ENCODE peak calls at places on chromosomes 11 and 22, in six cellular contexts. One of them, this sample, is unnamed. For H3K4me1, the result is how much of the 10 kb centered on the place peaks cover.

GRCh38 chr22:21881841-21882753 is 14.7 kb upstream of the MAPK1 start:
- DNase-seq in vagina: no peak
- DNase-seq in sigmoid colon: no peak
- DNase-seq in ovary: no peak
- DNase-seq in thyroid gland: no peak
- DNase-seq in Peyer's patch: no peak
- DNase-seq in this sample: no peak

GRCh38 chr11:29448246-29448877 is 568.5 kb downstream of the KCNA4 start:
- DNase-seq in vagina: no peak
- DNase-seq in thyroid gland: no peak
- DNase-seq in sigmoid colon: no peak
- DNase-seq in ovary: no peak
- DNase-seq in Peyer's patch: no peak
- DNase-seq in this sample: no peak

GRCh38 chr11:6895010-6895409 is 2.7 kb upstream of the OR2D2 start:
- DNase-seq in thyroid gland: no peak
- DNase-seq in sigmoid colon: no peak
- DNase-seq in Peyer's patch: no peak
- DNase-seq in vagina: no peak
- DNase-seq in ovary: no peak
- DNase-seq in this sample: no peak

GRCh38 chr11:119223856-119224255 is 17.7 kb downstream of the CBL start:
- DNase-seq in thyroid gland: no peak
- DNase-seq in ovary: no peak
- DNase-seq in Peyer's patch: no peak
- DNase-seq in sigmoid colon: no peak
- DNase-seq in vagina: no peak
- DNase-seq in this sample: no peak

GRCh38 chr22:37237371-37238268 is 6.4 kb downstream of the RAC2 start:
- DNase-seq in sigmoid colon: peak
- DNase-seq in vagina: no peak
- DNase-seq in thyroid gland: no peak
- DNase-seq in Peyer's patch: peak
- DNase-seq in ovary: no peak
- DNase-seq in this sample: no peak

GRCh38 chr11:126630893-126631292 is 275.4 kb downstream of the ST3GAL4 start:
- DNase-seq in sigmoid colon: no peak
- DNase-seq in vagina: no peak
- DNase-seq in thyroid gland: no peak
- DNase-seq in ovary: no peak
- DNase-seq in Peyer's patch: no peak
- DNase-seq in this sample: no peak

GRCh38 chr11:73387594-73388021 is 11.4 kb downstream of the RELT start:
- DNase-seq in ovary: no peak
- DNase-seq in sigmoid colon: no peak
- DNase-seq in thyroid gland: peak
- DNase-seq in vagina: no peak
- DNase-seq in Peyer's patch: no peak
- DNase-seq in this sample: no peak

GRCh38 chr22:26086359-26086758 is 82.9 kb upstream of the SEZ6L start:
- DNase-seq in sigmoid colon: no peak
- DNase-seq in Peyer's patch: no peak
- DNase-seq in vagina: no peak
- DNase-seq in thyroid gland: no peak
- DNase-seq in ovary: no peak
- DNase-seq in this sample: no peak

GRCh38 chr11:2208691-2209369 is 37.2 kb upstream of the TH start:
- DNase-seq in vagina: peak
- DNase-seq in Peyer's patch: peak
- DNase-seq in ovary: peak
- DNase-seq in thyroid gland: peak
- DNase-seq in sigmoid colon: peak
- DNase-seq in this sample: peak

GRCh38 chr11:12091957-12092558 is 18.3 kb upstream of the MICAL2 start:
- DNase-seq in ovary: no peak
- DNase-seq in thyroid gland: no peak
- DNase-seq in vagina: no peak
- DNase-seq in Peyer's patch: peak
- DNase-seq in sigmoid colon: no peak
- DNase-seq in this sample: no peak

GRCh38 chr22:48756146-48757111 is 1071.2 kb downstream of the BRD1 start:
- DNase-seq in Peyer's patch: peak
- DNase-seq in sigmoid colon: peak
- DNase-seq in thyroid gland: no peak
- DNase-seq in vagina: no peak
- DNase-seq in ovary: no peak
- DNase-seq in this sample: peak

GRCh38 chr22:30033137-30033536 is 47.1 kb upstream of the HORMAD2 start:
- DNase-seq in vagina: no peak
- DNase-seq in Peyer's patch: no peak
- DNase-seq in sigmoid colon: no peak
- DNase-seq in thyroid gland: no peak
- DNase-seq in ovary: no peak
- DNase-seq in this sample: no peak

GRCh38 chr22:17749605-17750395 is 24.5 kb downstream of the BID start:
- DNase-seq in sigmoid colon: no peak
- DNase-seq in thyroid gland: no peak
- DNase-seq in Peyer's patch: no peak
- DNase-seq in vagina: no peak
- DNase-seq in ovary: no peak
- DNase-seq in this sample: no peak

GRCh38 chr11:82004537-82005213 is 729.0 kb downstream of the FAM181B start:
- DNase-seq in sigmoid colon: no peak
- DNase-seq in thyroid gland: no peak
- DNase-seq in ovary: no peak
- DNase-seq in Peyer's patch: no peak
- DNase-seq in vagina: no peak
- DNase-seq in this sample: no peak

GRCh38 chr11:62707277-62707771 is at the start of the genes BSCL2 and GNG3:
- DNase-seq in thyroid gland: peak
- DNase-seq in vagina: no peak
- DNase-seq in Peyer's patch: no peak
- DNase-seq in ovary: peak
- DNase-seq in sigmoid colon: no peak
- DNase-seq in this sample: peak

GRCh38 chr11:20688761-20689160 is 19.4 kb downstream of the NELL1 start:
- DNase-seq in thyroid gland: no peak
- DNase-seq in vagina: no peak
- DNase-seq in Peyer's patch: no peak
- DNase-seq in ovary: no peak
- DNase-seq in sigmoid colon: no peak
- DNase-seq in this sample: no peak

GRCh38 chr22:31575190-31575589 is 78.9 kb downstream of the SFI1 start:
- DNase-seq in thyroid gland: no peak
- DNase-seq in sigmoid colon: no peak
- DNase-seq in vagina: no peak
- DNase-seq in ovary: no peak
- DNase-seq in Peyer's patch: no peak
- DNase-seq in this sample: no peak

GRCh38 chr11:13137778-13138400 is 128.8 kb downstream of the RASSF10 start:
- DNase-seq in vagina: no peak
- DNase-seq in sigmoid colon: no peak
- DNase-seq in ovary: no peak
- DNase-seq in thyroid gland: no peak
- DNase-seq in Peyer's patch: no peak
- DNase-seq in this sample: no peak

GRCh38 chr22:45638834-45639746 is 32.5 kb upstream of the ATXN10 start:
- DNase-seq in ovary: peak
- DNase-seq in thyroid gland: no peak
- DNase-seq in Peyer's patch: peak
- DNase-seq in sigmoid colon: peak
- DNase-seq in vagina: no peak
- DNase-seq in this sample: no peak

GRCh38 chr11:16759857-16760256 is 21.4 kb downstream of the C11orf58 start:
- DNase-seq in sigmoid colon: no peak
- DNase-seq in vagina: no peak
- DNase-seq in Peyer's patch: no peak
- DNase-seq in thyroid gland: no peak
- DNase-seq in ovary: no peak
- DNase-seq in this sample: no peak

GRCh38 chr22:20859615-20860014 is 808 bp downstream of the SNAP29 start:
- DNase-seq in ovary: no peak
- DNase-seq in Peyer's patch: no peak
- DNase-seq in sigmoid colon: no peak
- DNase-seq in vagina: no peak
- DNase-seq in thyroid gland: no peak
- DNase-seq in this sample: no peak

GRCh38 chr11:126901783-126902182 is 98.8 kb downstream of the KIRREL3 start:
- DNase-seq in Peyer's patch: no peak
- DNase-seq in thyroid gland: no peak
- DNase-seq in vagina: no peak
- DNase-seq in ovary: no peak
- DNase-seq in sigmoid colon: no peak
- DNase-seq in this sample: no peak

GRCh38 chr11:71447791-71448256 is 369 bp downstream of the DHCR7 start:
- DNase-seq in sigmoid colon: no peak
- DNase-seq in ovary: no peak
- DNase-seq in thyroid gland: peak
- DNase-seq in Peyer's patch: peak
- DNase-seq in vagina: no peak
- DNase-seq in this sample: no peak

GRCh38 chr22:35742342-35743100 is 24.8 kb downstream of the APOL5 start:
- DNase-seq in ovary: no peak
- DNase-seq in vagina: no peak
- DNase-seq in sigmoid colon: no peak
- DNase-seq in Peyer's patch: no peak
- DNase-seq in thyroid gland: no peak
- DNase-seq in this sample: no peak

GRCh38 chr22:20803696-20804324 is 29.9 kb downstream of the SERPIND1 start:
- DNase-seq in ovary: peak
- DNase-seq in vagina: no peak
- DNase-seq in thyroid gland: peak
- DNase-seq in Peyer's patch: peak
- DNase-seq in sigmoid colon: no peak
- DNase-seq in this sample: no peak

GRCh38 chr11:63761173-63761572 is 7.4 kb downstream of the ZFTA start:
- DNase-seq in ovary: no peak
- DNase-seq in Peyer's patch: no peak
- DNase-seq in thyroid gland: no peak
- DNase-seq in vagina: no peak
- DNase-seq in sigmoid colon: no peak
- DNase-seq in this sample: no peak

GRCh38 chr11:132114185-132114584 is 743.8 kb downstream of the NTM start:
- DNase-seq in sigmoid colon: no peak
- DNase-seq in vagina: no peak
- DNase-seq in ovary: no peak
- DNase-seq in Peyer's patch: no peak
- DNase-seq in thyroid gland: peak
- DNase-seq in this sample: peak

GRCh38 chr22:48268293-48268692 is 1505.8 kb downstream of the TBC1D22A start:
- DNase-seq in vagina: no peak
- DNase-seq in ovary: no peak
- DNase-seq in thyroid gland: no peak
- DNase-seq in Peyer's patch: no peak
- DNase-seq in sigmoid colon: no peak
- DNase-seq in this sample: no peak

GRCh38 chr11:39617971-39618370 is 1841.5 kb downstream of the LRRC4C start:
- DNase-seq in Peyer's patch: no peak
- DNase-seq in thyroid gland: no peak
- DNase-seq in ovary: no peak
- DNase-seq in sigmoid colon: no peak
- DNase-seq in vagina: no peak
- DNase-seq in this sample: no peak
- TF ChIP-seq POLR2A in Peyer's patch: no peak
- TF ChIP-seq POLR2A in thyroid gland: no peak
- TF ChIP-seq POLR2A in ovary: no peak
- TF ChIP-seq POLR2A in sigmoid colon: no peak
- TF ChIP-seq POLR2A in vagina: no peak
- TF ChIP-seq POLR2A in this sample: no peak

DNA sequence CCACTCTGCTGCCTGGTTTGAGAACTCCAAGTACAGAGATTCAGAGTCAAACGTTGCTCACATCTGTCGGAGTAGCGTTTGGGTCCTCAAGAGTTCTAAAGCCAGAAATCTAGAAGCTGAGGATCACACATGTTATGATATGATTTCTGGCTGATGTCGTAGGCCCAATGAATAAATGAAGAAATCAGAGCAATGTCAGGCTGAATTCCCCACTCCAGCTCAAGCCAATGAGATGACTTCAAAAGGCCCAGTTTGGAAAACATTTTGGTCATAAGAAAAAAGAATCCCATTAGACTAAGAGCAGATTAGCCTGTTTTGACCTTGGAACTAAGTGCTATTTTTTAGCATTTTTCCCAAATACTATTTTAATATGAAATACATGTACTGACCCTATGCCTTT is 106.7 kb downstream of the ETS1 start:
- DNase-seq in sigmoid colon: no peak
- DNase-seq in vagina: no peak
- DNase-seq in thyroid gland: no peak
- DNase-seq in Peyer's patch: no peak
- DNase-seq in ovary: no peak
- DNase-seq in this sample: no peak
- H3K4me1 ChIP-seq in sigmoid colon: under half
- H3K4me1 ChIP-seq in vagina: half or more
- H3K4me1 ChIP-seq in thyroid gland: under half
- H3K4me1 ChIP-seq in Peyer's patch: half or more
- H3K4me1 ChIP-seq in ovary: under half
- H3K4me1 ChIP-seq in this sample: under half

GRCh38 chr11:69726019-69726418 is 22.2 kb upstream of the FGF19 start:
- DNase-seq in sigmoid colon: no peak
- DNase-seq in thyroid gland: no peak
- DNase-seq in Peyer's patch: no peak
- DNase-seq in vagina: no peak
- DNase-seq in ovary: no peak
- DNase-seq in this sample: no peak
- H3K27ac ChIP-seq in sigmoid colon: no peak
- H3K27ac ChIP-seq in thyroid gland: no peak
- H3K27ac ChIP-seq in Peyer's patch: no peak
- H3K27ac ChIP-seq in vagina: no peak
- H3K27ac ChIP-seq in ovary: no peak
- H3K27ac ChIP-seq in this sample: no peak

DNA sequence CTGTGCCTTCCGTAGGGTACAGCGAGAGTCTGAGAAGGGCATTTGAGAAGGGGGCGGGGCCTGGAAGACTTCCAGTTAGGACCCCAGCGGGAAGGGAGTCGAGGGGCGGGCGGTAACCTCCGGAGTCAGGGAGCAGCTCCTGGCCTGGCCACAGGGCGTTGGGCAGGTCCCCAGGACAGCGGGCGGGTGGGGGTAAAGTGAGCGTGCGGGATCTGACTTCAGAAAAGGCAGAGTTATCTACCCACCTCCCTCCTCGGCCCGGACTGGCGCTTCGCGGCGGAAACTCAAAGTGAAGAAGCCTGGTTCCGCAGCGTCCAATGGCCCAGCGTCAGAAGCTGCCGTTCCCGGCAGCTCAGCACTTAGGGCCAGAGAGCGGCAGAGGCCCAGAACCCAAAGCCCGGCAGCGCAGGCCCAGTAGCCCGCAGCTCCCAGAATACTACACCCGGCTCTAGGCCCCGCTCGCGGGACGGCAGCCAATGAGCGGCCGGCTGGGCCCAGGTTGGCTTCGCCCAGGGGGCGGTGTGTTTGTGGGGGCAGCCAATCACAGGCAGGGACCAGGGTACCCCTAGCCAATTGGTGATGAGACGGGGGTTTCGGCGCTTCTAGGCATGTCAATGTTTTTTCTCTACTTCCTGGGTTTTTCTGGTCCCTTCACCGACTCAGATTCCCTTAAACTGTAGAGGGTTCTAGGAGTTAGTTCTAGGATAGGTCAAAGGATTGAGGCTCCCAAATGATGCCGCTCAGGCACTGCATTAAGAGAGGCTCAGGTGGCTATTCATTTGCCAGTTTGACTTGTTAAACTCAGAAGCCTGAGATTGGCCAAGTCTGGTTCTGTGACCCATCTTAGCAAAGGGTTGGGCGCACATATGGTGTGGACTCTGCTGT is at the start of gene TRIM68:
- DNase-seq in Peyer's patch: peak
- DNase-seq in sigmoid colon: peak
- DNase-seq in vagina: no peak
- DNase-seq in ovary: peak
- DNase-seq in thyroid gland: peak
- DNase-seq in this sample: peak
- TF ChIP-seq POLR2A in Peyer's patch: peak
- TF ChIP-seq POLR2A in sigmoid colon: peak
- TF ChIP-seq POLR2A in vagina: no peak
- TF ChIP-seq POLR2A in ovary: peak
- TF ChIP-seq POLR2A in thyroid gland: no peak
- TF ChIP-seq POLR2A in this sample: peak

This sample was measured in right lobe of liver.